ENCODE peak calls at places on chromosomes 1 and 21, in ten cellular contexts. M, R, G, F, X, Y, A, P, H and Q are unnamed samples.

GRCh38 chr1:167428418-167428817 is 89.9 kb downstream of the CD247 start:
- DNase-seq in M (no peak), R (no peak), G (no peak), F (no peak), X (no peak), Y (no peak), A (no peak), P (no peak), H (no peak), Q (no peak)

GRCh38 chr21:45129231-45129923 is 55.0 kb downstream of the ADARB1 start:
- DNase-seq in M (peak; percentile 11), R (no peak), G (no peak), F (no peak), X (peak; percentile 31), Y (no peak), A (no peak), P (no peak), H (peak; percentile 53), Q (no peak)

GRCh38 chr21:45524756-45525152 is 17.5 kb downstream of the SLC19A1 start:
- DNase-seq in M (no peak), R (no peak), G (no peak), F (no peak), X (no peak), Y (no peak), A (no peak), P (peak; percentile 33), H (no peak), Q (peak; percentile 9)

GRCh38 chr1:205444931-205445652 is 10.8 kb downstream of the BLACAT1 start:
- DNase-seq in M (no peak), R (no peak), G (no peak), F (no peak), X (peak; percentile 93), Y (no peak), A (no peak), P (no peak), H (no peak), Q (peak; percentile 70)

GRCh38 chr1:234544094-234544579 is 65.2 kb upstream of the TARBP1 start:
- DNase-seq in M (peak; percentile 63), R (peak; percentile 11), G (peak; percentile 73), F (peak; percentile 67), X (no peak), Y (peak; percentile 15), A (peak; percentile 38), P (peak; percentile 77), H (peak; percentile 83), Q (peak; percentile 79)

GRCh38 chr1:151710187-151710586 is 6.4 kb downstream of the CELF3 start:
- DNase-seq in M (peak; percentile 46), R (no peak), G (no peak), F (peak; percentile 56), X (no peak), Y (no peak), A (peak; percentile 39), P (no peak), H (no peak), Q (no peak)

GRCh38 chr1:194289569-194290266 is 1103.3 kb upstream of the B3GALT2 start:
- DNase-seq in M (peak; percentile 5), R (no peak), G (peak; percentile 59), F (no peak), X (no peak), Y (peak; percentile 11), A (peak; percentile 21), P (peak; percentile 73), H (no peak), Q (peak; percentile 23)

GRCh38 chr1:100506221-100506620 is 31.7 kb upstream of the GPR88 start:
- DNase-seq in M (no peak), R (no peak), G (no peak), F (no peak), X (no peak), Y (no peak), A (no peak), P (no peak), H (no peak), Q (no peak)

GRCh38 chr1:76068953-76069561 is 5.5 kb upstream of the ST6GALNAC3 start:
- DNase-seq in M (no peak), R (no peak), G (no peak), F (no peak), X (no peak), Y (no peak), A (no peak), P (no peak), H (no peak), Q (no peak)

GRCh38 chr1:85587846-85588245 is 7.3 kb downstream of the CCN1 start:
- DNase-seq in M (no peak), R (no peak), G (no peak), F (no peak), X (no peak), Y (no peak), A (no peak), P (no peak), H (no peak), Q (no peak)

GRCh38 chr1:223401873-223402789 is 8.9 kb downstream of the CCDC185 start:
- DNase-seq in M (no peak), R (no peak), G (no peak), F (peak; percentile 88), X (no peak), Y (no peak), A (no peak), P (no peak), H (peak; percentile 47), Q (no peak)

GRCh38 chr1:77673716-77674355 is 8.6 kb downstream of the ZZZ3 start:
- DNase-seq in M (no peak), R (no peak), G (no peak), F (no peak), X (no peak), Y (no peak), A (no peak), P (no peak), H (no peak), Q (no peak)

GRCh38 chr21:37803076-37803475 is 113.2 kb downstream of the KCNJ6 start:
- DNase-seq in M (no peak), R (no peak), G (no peak), F (no peak), X (no peak), Y (no peak), A (no peak), P (no peak), H (no peak), Q (no peak)

GRCh38 chr1:109900489-109900888 is 10.2 kb upstream of the CSF1 start:
- DNase-seq in M (no peak), R (no peak), G (no peak), F (no peak), X (no peak), Y (no peak), A (no peak), P (no peak), H (no peak), Q (no peak)

GRCh38 chr1:37485902-37486679 is 11.7 kb downstream of the ZC3H12A start:
- DNase-seq in M (peak; percentile 27), R (no peak), G (no peak), F (no peak), X (no peak), Y (no peak), A (no peak), P (no peak), H (no peak), Q (peak; percentile 33)

GRCh38 chr1:232705815-232706575 is 76.1 kb upstream of the SIPA1L2 start:
- DNase-seq in M (no peak), R (no peak), G (no peak), F (no peak), X (no peak), Y (no peak), A (no peak), P (peak; percentile 68), H (no peak), Q (no peak)

GRCh38 chr1:951364-951763 is 7.7 kb downstream of the NOC2L start:
- DNase-seq in M (no peak), R (no peak), G (no peak), F (no peak), X (no peak), Y (no peak), A (no peak), P (no peak), H (no peak), Q (no peak)

GRCh38 chr1:3623441-3624150 is 1.2 kb upstream of the TPRG1L start:
- DNase-seq in M (no peak), R (no peak), G (no peak), F (no peak), X (no peak), Y (no peak), A (no peak), P (no peak), H (no peak), Q (no peak)

GRCh38 chr1:53049574-53049967 is 12.4 kb upstream of the PODN start:
- DNase-seq in M (no peak), R (no peak), G (no peak), F (no peak), X (no peak), Y (no peak), A (no peak), P (no peak), H (no peak), Q (no peak)

GRCh38 chr1:175317795-175318194 is 125.2 kb upstream of the KIAA0040 start:
- DNase-seq in M (no peak), R (no peak), G (no peak), F (no peak), X (no peak), Y (no peak), A (no peak), P (no peak), H (no peak), Q (no peak)

GRCh38 chr1:145701306-145701862 is 5.8 kb downstream of the PDZK1 start:
- DNase-seq in M (no peak), R (no peak), G (no peak), F (no peak), X (no peak), Y (no peak), A (no peak), P (no peak), H (no peak), Q (no peak)

GRCh38 chr1:153363641-153364040 is 6.0 kb downstream of the S100A9 start:
- DNase-seq in M (no peak), R (no peak), G (peak; percentile 7), F (no peak), X (no peak), Y (no peak), A (no peak), P (no peak), H (no peak), Q (no peak)

GRCh38 chr1:23524716-23525401 is 6.2 kb downstream of the E2F2 start:
- DNase-seq in M (no peak), R (peak; percentile 6), G (peak; percentile 64), F (no peak), X (peak; percentile 58), Y (no peak), A (no peak), P (peak; percentile 93), H (no peak), Q (peak; percentile 91)

GRCh38 chr1:58441699-58442098 is 104.8 kb downstream of the OMA1 start:
- DNase-seq in M (no peak), R (no peak), G (no peak), F (no peak), X (no peak), Y (no peak), A (no peak), P (no peak), H (no peak), Q (no peak)

GRCh38 chr1:83500531-83500930 is 498.4 kb downstream of the TTLL7 start:
- DNase-seq in M (no peak), R (no peak), G (no peak), F (no peak), X (no peak), Y (no peak), A (no peak), P (no peak), H (no peak), Q (no peak)

GRCh38 chr21:36087362-36088138 is 17.7 kb downstream of the CBR1 start:
- DNase-seq in M (no peak), R (no peak), G (no peak), F (no peak), X (no peak), Y (no peak), A (no peak), P (no peak), H (no peak), Q (no peak)

GRCh38 chr1:8816831-8817412 is 518 bp downstream of the RERE start:
- DNase-seq in M (peak; percentile 7), R (peak; percentile 17), G (no peak), F (no peak), X (peak; percentile 58), Y (peak; percentile 13), A (peak; percentile 9), P (peak; percentile 65), H (peak; percentile 19), Q (peak; percentile 49)

GRCh38 chr1:218945050-218945449 is 228.6 kb upstream of the LYPLAL1 start:
- DNase-seq in M (no peak), R (no peak), G (no peak), F (no peak), X (no peak), Y (no peak), A (no peak), P (no peak), H (no peak), Q (no peak)